ENCODE peak calls at places on chromosomes 1 and 21, in four cellular contexts. One of them, this sample, is unnamed.

GRCh38 chr1:226181996-226182714 is 4.4 kb downstream of the ACBD3 start:
- DNase-seq in SK-N-SH: peak
- DNase-seq in HepG2: peak
- DNase-seq in GM12878: no peak
- DNase-seq in this sample: no peak

GRCh38 chr21:44455524-44456206 is 355 bp downstream of the LRRC3 start:
- DNase-seq in SK-N-SH: peak
- DNase-seq in GM12878: no peak
- DNase-seq in HepG2: no peak
- DNase-seq in this sample: peak

GRCh38 chr1:3651939-3652537 is at the start of gene TP73:
- DNase-seq in HepG2: no peak
- DNase-seq in GM12878: no peak
- DNase-seq in SK-N-SH: peak
- DNase-seq in this sample: peak

GRCh38 chr1:165871311-165872067 is 44.1 kb downstream of the UCK2 start:
- DNase-seq in SK-N-SH: no peak
- DNase-seq in HepG2: peak
- DNase-seq in GM12878: peak
- DNase-seq in this sample: peak

GRCh38 chr21:33313611-33314010 is 11.2 kb upstream of the IFNAR1 start:
- DNase-seq in GM12878: no peak
- DNase-seq in SK-N-SH: no peak
- DNase-seq in HepG2: no peak
- DNase-seq in this sample: no peak

GRCh38 chr1:177780096-177780700 is 189.7 kb downstream of the SEC16B start:
- DNase-seq in HepG2: peak
- DNase-seq in SK-N-SH: peak
- DNase-seq in GM12878: no peak
- DNase-seq in this sample: no peak

GRCh38 chr1:187862506-187862905 is 1033.8 kb downstream of the PLA2G4A start:
- DNase-seq in GM12878: no peak
- DNase-seq in SK-N-SH: no peak
- DNase-seq in HepG2: no peak
- DNase-seq in this sample: no peak

GRCh38 chr1:205568469-205569361 is 63.1 kb downstream of the ELK4 start:
- DNase-seq in HepG2: no peak
- DNase-seq in SK-N-SH: peak
- DNase-seq in GM12878: no peak
- DNase-seq in this sample: no peak

GRCh38 chr1:83497563-83497962 is 501.4 kb downstream of the TTLL7 start:
- DNase-seq in SK-N-SH: no peak
- DNase-seq in HepG2: no peak
- DNase-seq in GM12878: no peak
- DNase-seq in this sample: no peak

GRCh38 chr1:160540859-160541233 is 17.8 kb upstream of the SLAMF6 start:
- DNase-seq in SK-N-SH: no peak
- DNase-seq in GM12878: no peak
- DNase-seq in HepG2: no peak
- DNase-seq in this sample: no peak

GRCh38 chr1:219325368-219325742 is 151.7 kb downstream of the LYPLAL1 start:
- DNase-seq in HepG2: no peak
- DNase-seq in SK-N-SH: no peak
- DNase-seq in GM12878: no peak
- DNase-seq in this sample: no peak

GRCh38 chr1:244896550-244896949 is 32.2 kb upstream of the HNRNPU start:
- DNase-seq in SK-N-SH: no peak
- DNase-seq in GM12878: no peak
- DNase-seq in HepG2: peak
- DNase-seq in this sample: no peak

GRCh38 chr1:4225091-4225490 is 325.0 kb upstream of the C1orf174 start:
- DNase-seq in SK-N-SH: no peak
- DNase-seq in GM12878: no peak
- DNase-seq in HepG2: no peak
- DNase-seq in this sample: no peak

GRCh38 chr1:64173300-64173940 is 30.0 kb upstream of the UBE2U start:
- DNase-seq in SK-N-SH: no peak
- DNase-seq in HepG2: no peak
- DNase-seq in GM12878: no peak
- DNase-seq in this sample: no peak

GRCh38 chr1:194862129-194862528 is 1675.7 kb upstream of the B3GALT2 start:
- DNase-seq in HepG2: no peak
- DNase-seq in SK-N-SH: no peak
- DNase-seq in GM12878: no peak
- DNase-seq in this sample: no peak

GRCh38 chr1:16984717-16985116 is 4.3 kb upstream of the MFAP2 start:
- DNase-seq in HepG2: no peak
- DNase-seq in SK-N-SH: peak
- DNase-seq in GM12878: no peak
- DNase-seq in this sample: no peak

GRCh38 chr1:177872563-177872900 is 97.3 kb downstream of the SEC16B start:
- DNase-seq in GM12878: no peak
- DNase-seq in HepG2: peak
- DNase-seq in SK-N-SH: no peak
- DNase-seq in this sample: no peak

GRCh38 chr1:145949219-145949618 is 8.6 kb downstream of the LIX1L start:
- DNase-seq in HepG2: no peak
- DNase-seq in GM12878: no peak
- DNase-seq in SK-N-SH: no peak
- DNase-seq in this sample: no peak

GRCh38 chr21:44290327-44291077 is 4.8 kb downstream of the AIRE start:
- DNase-seq in HepG2: no peak
- DNase-seq in GM12878: no peak
- DNase-seq in SK-N-SH: no peak
- DNase-seq in this sample: no peak

GRCh38 chr1:211349730-211350129 is 23.1 kb downstream of the TRAF5 start:
- DNase-seq in SK-N-SH: no peak
- DNase-seq in HepG2: no peak
- DNase-seq in GM12878: no peak
- DNase-seq in this sample: no peak

GRCh38 chr1:182278144-182279054 is 113.2 kb downstream of the GLUL start:
- DNase-seq in SK-N-SH: no peak
- DNase-seq in GM12878: no peak
- DNase-seq in HepG2: no peak
- DNase-seq in this sample: no peak

GRCh38 chr21:31133243-31133830 is 95.1 kb upstream of the KRTAP19-8 start:
- DNase-seq in SK-N-SH: no peak
- DNase-seq in HepG2: no peak
- DNase-seq in GM12878: no peak
- DNase-seq in this sample: no peak
- TF ChIP-seq ZBTB33 in SK-N-SH: no peak
- TF ChIP-seq ZBTB33 in HepG2: no peak
- TF ChIP-seq ZBTB33 in GM12878: no peak
- TF ChIP-seq ZBTB33 in this sample: no peak

GRCh38 chr1:67682659-67683197 is 2.3 kb upstream of the GADD45A start:
- DNase-seq in GM12878: no peak
- DNase-seq in HepG2: peak
- DNase-seq in SK-N-SH: no peak
- DNase-seq in this sample: peak

GRCh38 chr1:67685067-67685557 is at the start of gene GADD45A:
- DNase-seq in HepG2: peak
- DNase-seq in GM12878: peak
- DNase-seq in SK-N-SH: peak
- DNase-seq in this sample: peak

GRCh38 chr1:67684526-67685066 is 405 bp upstream of the GADD45A start:
- DNase-seq in HepG2: no peak
- DNase-seq in SK-N-SH: no peak
- DNase-seq in GM12878: no peak
- DNase-seq in this sample: no peak

GRCh38 chr1:67683736-67684525 is 1.1 kb upstream of the GADD45A start:
- DNase-seq in HepG2: no peak
- DNase-seq in GM12878: no peak
- DNase-seq in SK-N-SH: no peak
- DNase-seq in this sample: peak

GRCh38 chr1:67683306-67683705 is 1.7 kb upstream of the GADD45A start:
- DNase-seq in SK-N-SH: no peak
- DNase-seq in GM12878: no peak
- DNase-seq in HepG2: no peak
- DNase-seq in this sample: no peak
- TF ChIP-seq ZBTB33 in SK-N-SH: no peak
- TF ChIP-seq ZBTB33 in GM12878: no peak
- TF ChIP-seq ZBTB33 in HepG2: no peak
- TF ChIP-seq ZBTB33 in this sample: no peak

GRCh38 chr1:59414406-59415133 is 117.7 kb downstream of the FGGY start:
- DNase-seq in SK-N-SH: no peak
- DNase-seq in HepG2: no peak
- DNase-seq in GM12878: no peak
- DNase-seq in this sample: no peak

GRCh38 chr1:59415876-59416275 is 119.0 kb downstream of the FGGY start:
- DNase-seq in GM12878: no peak
- DNase-seq in SK-N-SH: no peak
- DNase-seq in HepG2: no peak
- DNase-seq in this sample: no peak

GRCh38 chr1:59415286-59415850 is 118.5 kb downstream of the FGGY start:
- DNase-seq in SK-N-SH: no peak
- DNase-seq in GM12878: no peak
- DNase-seq in HepG2: no peak
- DNase-seq in this sample: no peak

GRCh38 chr1:59418361-59418760 is 121.5 kb downstream of the FGGY start:
- DNase-seq in GM12878: no peak
- DNase-seq in SK-N-SH: no peak
- DNase-seq in HepG2: no peak
- DNase-seq in this sample: no peak

DNA sequence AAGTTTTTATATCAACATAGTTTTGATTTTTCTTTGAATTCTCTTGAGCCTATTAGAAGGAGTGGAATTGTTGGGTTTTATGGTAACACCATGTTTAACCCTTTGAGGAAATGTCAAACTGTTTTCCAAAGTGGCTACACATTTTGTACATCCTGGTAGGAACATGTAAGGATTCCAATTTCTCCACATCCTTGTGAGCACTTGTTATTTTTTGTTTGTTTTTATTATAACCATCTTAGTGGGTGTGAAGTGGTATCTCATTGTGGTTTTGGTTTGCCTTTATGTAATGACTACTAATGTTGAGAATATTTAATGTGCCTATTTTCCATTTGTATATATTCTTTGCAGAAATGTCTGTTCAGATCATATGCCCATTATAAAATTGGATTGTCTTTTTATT is 120.5 kb downstream of the FGGY start:
- DNase-seq in HepG2: no peak
- DNase-seq in GM12878: no peak
- DNase-seq in SK-N-SH: no peak
- DNase-seq in this sample: no peak
- TF ChIP-seq ZBTB33 in HepG2: no peak
- TF ChIP-seq ZBTB33 in GM12878: no peak
- TF ChIP-seq ZBTB33 in SK-N-SH: no peak
- TF ChIP-seq ZBTB33 in this sample: no peak

DNA sequence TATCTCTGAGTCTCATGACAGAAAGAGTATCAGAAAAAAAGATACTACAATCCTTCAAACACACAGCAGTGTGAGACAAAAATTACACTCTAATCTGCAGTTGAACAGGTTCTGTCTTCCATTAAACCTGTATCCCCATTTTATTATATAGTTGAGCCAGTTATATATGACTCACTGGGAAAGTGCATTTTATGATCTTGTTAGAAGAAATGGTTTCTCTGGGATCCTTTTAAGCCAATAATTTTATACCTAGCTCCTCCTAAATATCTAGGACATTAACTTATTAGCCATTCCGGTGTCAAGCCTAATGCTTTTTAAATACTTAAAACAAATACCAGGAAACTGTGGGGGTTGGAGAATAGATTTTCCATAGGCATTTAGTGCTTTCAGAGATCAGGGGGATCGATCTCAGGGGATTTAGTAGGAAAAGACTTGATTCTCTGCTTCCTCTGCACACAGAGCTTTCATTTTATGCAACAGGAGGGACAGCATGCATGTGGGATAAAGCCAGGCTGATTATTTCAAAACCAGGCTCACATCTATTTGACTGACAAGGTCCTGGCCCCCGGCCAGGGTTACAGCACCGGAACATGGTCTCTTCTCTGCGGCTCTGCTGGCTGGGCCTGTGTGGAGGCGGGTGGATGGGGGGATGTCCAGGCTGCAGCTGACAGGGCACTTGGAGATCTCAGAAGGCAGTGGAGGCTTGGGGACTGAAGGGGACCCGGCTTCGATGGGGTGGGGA is 310.6 kb downstream of the DISC1 start:
- DNase-seq in GM12878: no peak
- DNase-seq in SK-N-SH: peak
- DNase-seq in HepG2: peak
- DNase-seq in this sample: no peak
- TF ChIP-seq ZBTB33 in GM12878: no peak
- TF ChIP-seq ZBTB33 in SK-N-SH: no peak
- TF ChIP-seq ZBTB33 in HepG2: no peak
- TF ChIP-seq ZBTB33 in this sample: no peak

GRCh38 chr1:109622895-109623294 is 3.3 kb downstream of the AMPD2 start:
- DNase-seq in GM12878: no peak
- DNase-seq in SK-N-SH: no peak
- DNase-seq in HepG2: no peak
- DNase-seq in this sample: no peak

GRCh38 chr1:109625176-109625575 is 5.5 kb downstream of the AMPD2 start:
- DNase-seq in SK-N-SH: peak
- DNase-seq in HepG2: no peak
- DNase-seq in GM12878: no peak
- DNase-seq in this sample: no peak

GRCh38 chr1:109625601-109626560 is 6.2 kb downstream of the AMPD2 start:
- DNase-seq in HepG2: no peak
- DNase-seq in GM12878: no peak
- DNase-seq in SK-N-SH: peak
- DNase-seq in this sample: no peak

GRCh38 chr1:109623601-109624161 is 4.0 kb downstream of the AMPD2 start:
- DNase-seq in GM12878: no peak
- DNase-seq in SK-N-SH: peak
- DNase-seq in HepG2: no peak
- DNase-seq in this sample: no peak

GRCh38 chr1:109624215-109625010 is 4.8 kb downstream of the AMPD2 start:
- DNase-seq in GM12878: no peak
- DNase-seq in HepG2: no peak
- DNase-seq in SK-N-SH: peak
- DNase-seq in this sample: no peak
- TF ChIP-seq ZBTB33 in GM12878: no peak
- TF ChIP-seq ZBTB33 in HepG2: no peak
- TF ChIP-seq ZBTB33 in SK-N-SH: no peak
- TF ChIP-seq ZBTB33 in this sample: no peak